ENCODE peak calls at places on chromosomes 16 and 17, in five cellular contexts. M, Y, J, Z and E are unnamed samples.

GRCh38 chr17:47993964-47994363 is 23.1 kb downstream of the CDK5RAP3 start:
- DNase-seq in M (no peak), Y (no peak), J (no peak), Z (no peak), E (no peak)

GRCh38 chr16:60905806-60906205 is 1130.4 kb downstream of the CDH8 start:
- DNase-seq in M (no peak), Y (no peak), J (no peak), Z (no peak), E (no peak)

GRCh38 chr17:7015587-7016020 is 3.2 kb downstream of the RNASEK start:
- DNase-seq in M (no peak), Y (no peak), J (peak; percentile 54), Z (no peak), E (no peak)

GRCh38 chr17:77834170-77835115 is 124.1 kb upstream of the TNRC6C start:
- DNase-seq in M (peak; percentile 59), Y (peak; percentile 46), J (no peak), Z (peak; percentile 66), E (peak; percentile 70)

GRCh38 chr16:3004781-3005284 is 7.9 kb upstream of the CLDN9 start:
- DNase-seq in M (peak; percentile 58), Y (peak; percentile 70), J (no peak), Z (peak; percentile 56), E (no peak)

GRCh38 chr17:76567634-76568432 is 17.8 kb downstream of the ST6GALNAC2 start:
- DNase-seq in M (peak; percentile 45), Y (no peak), J (no peak), Z (peak; percentile 75), E (peak; percentile 92)

GRCh38 chr16:685967-686366 is 1.8 kb upstream of the JMJD8 start:
- DNase-seq in M (peak; percentile 84), Y (peak; percentile 64), J (peak; percentile 57), Z (peak; percentile 76), E (peak; percentile 79)

GRCh38 chr17:46820592-46821450 is 2.3 kb upstream of the WNT3 start:
- DNase-seq in M (no peak), Y (no peak), J (no peak), Z (no peak), E (no peak)

GRCh38 chr16:81545470-81546175 is 101.0 kb downstream of the CMIP start:
- DNase-seq in M (no peak), Y (no peak), J (no peak), Z (no peak), E (no peak)

GRCh38 chr17:13750783-13751484 is 149.2 kb upstream of the HS3ST3A1 start:
- DNase-seq in M (no peak), Y (no peak), J (no peak), Z (no peak), E (no peak)

GRCh38 chr16:50741225-50741807 is 570 bp upstream of the CYLD start:
- DNase-seq in M (no peak), Y (peak; percentile 14), J (peak; percentile 59), Z (no peak), E (no peak)

GRCh38 chr17:4449736-4450135 is 16.0 kb downstream of the SPNS3 start:
- DNase-seq in M (peak; percentile 37), Y (peak; percentile 39), J (no peak), Z (peak; percentile 44), E (no peak)

GRCh38 chr17:60819447-60820130 is 141.9 kb downstream of the BCAS3 start:
- DNase-seq in M (no peak), Y (no peak), J (no peak), Z (no peak), E (no peak)
- H3K36me3 ChIP-seq in M (no peaks in the 10 kb centered on the region), Y (no peaks in the 10 kb centered on the region), J (no peaks in the 10 kb centered on the region), Z (no peaks in the 10 kb centered on the region), E (no peaks in the 10 kb centered on the region)

GRCh38 chr16:15523939-15524338 is 89.6 kb downstream of the BMERB1 start:
- DNase-seq in M (no peak), Y (no peak), J (no peak), Z (no peak), E (no peak)
- TF ChIP-seq EP300 in M (no peak), Y (no peak), J (no peak), Z (no peak), E (no peak)

DNA sequence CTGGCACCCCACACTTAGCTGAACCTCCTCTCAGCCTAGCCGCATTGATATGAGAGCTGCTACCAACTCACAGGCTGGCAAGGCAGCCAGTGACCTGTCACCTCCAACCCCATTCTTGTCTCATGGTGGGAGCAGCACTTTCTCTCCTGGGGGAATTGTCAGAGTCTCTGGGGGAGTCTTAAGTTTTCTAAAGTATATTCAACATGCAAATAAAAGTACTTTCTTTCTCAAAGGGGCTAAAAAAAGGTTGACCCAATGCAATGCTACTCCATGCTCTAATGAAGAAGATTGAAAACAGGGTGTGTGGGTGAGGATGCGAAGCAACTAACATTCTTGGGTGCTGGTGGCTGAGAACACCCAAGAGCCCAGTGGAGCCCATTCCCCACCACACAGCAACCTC is 53.1 kb upstream of the SREBF1 start:
- DNase-seq in M (no peak), Y (no peak), J (no peak), Z (no peak), E (no peak)
- H3K36me3 ChIP-seq in M (peaks cover 16% of the 10 kb centered on the region), Y (no peaks in the 10 kb centered on the region), J (no peaks in the 10 kb centered on the region), Z (peaks cover 81% of the 10 kb centered on the region), E (peaks cover 20% of the 10 kb centered on the region)

GRCh38 chr16:10078541-10078949 is 103.7 kb downstream of the GRIN2A start:
- DNase-seq in M (peak; percentile 6), Y (no peak), J (no peak), Z (no peak), E (peak; percentile 2)
- TF ChIP-seq EP300 in M (no peak), Y (no peak), J (no peak), Z (no peak), E (no peak)

GRCh38 chr17:75326587-75326955 is 37.3 kb upstream of the SLC25A19 start:
- DNase-seq in M (no peak), Y (no peak), J (no peak), Z (no peak), E (no peak)
- H3K36me3 ChIP-seq in M (peaks cover 33% of the 10 kb centered on the region), Y (no peaks in the 10 kb centered on the region), J (no peaks in the 10 kb centered on the region), Z (peaks cover 61% of the 10 kb centered on the region), E (peaks cover 16% of the 10 kb centered on the region)

GRCh38 chr16:56278196-56278855 is 87.0 kb downstream of the GNAO1 start:
- DNase-seq in M (no peak), Y (no peak), J (no peak), Z (no peak), E (no peak)
- TF ChIP-seq EP300 in M (no peak), Y (no peak), J (no peak), Z (no peak), E (no peak)

DNA sequence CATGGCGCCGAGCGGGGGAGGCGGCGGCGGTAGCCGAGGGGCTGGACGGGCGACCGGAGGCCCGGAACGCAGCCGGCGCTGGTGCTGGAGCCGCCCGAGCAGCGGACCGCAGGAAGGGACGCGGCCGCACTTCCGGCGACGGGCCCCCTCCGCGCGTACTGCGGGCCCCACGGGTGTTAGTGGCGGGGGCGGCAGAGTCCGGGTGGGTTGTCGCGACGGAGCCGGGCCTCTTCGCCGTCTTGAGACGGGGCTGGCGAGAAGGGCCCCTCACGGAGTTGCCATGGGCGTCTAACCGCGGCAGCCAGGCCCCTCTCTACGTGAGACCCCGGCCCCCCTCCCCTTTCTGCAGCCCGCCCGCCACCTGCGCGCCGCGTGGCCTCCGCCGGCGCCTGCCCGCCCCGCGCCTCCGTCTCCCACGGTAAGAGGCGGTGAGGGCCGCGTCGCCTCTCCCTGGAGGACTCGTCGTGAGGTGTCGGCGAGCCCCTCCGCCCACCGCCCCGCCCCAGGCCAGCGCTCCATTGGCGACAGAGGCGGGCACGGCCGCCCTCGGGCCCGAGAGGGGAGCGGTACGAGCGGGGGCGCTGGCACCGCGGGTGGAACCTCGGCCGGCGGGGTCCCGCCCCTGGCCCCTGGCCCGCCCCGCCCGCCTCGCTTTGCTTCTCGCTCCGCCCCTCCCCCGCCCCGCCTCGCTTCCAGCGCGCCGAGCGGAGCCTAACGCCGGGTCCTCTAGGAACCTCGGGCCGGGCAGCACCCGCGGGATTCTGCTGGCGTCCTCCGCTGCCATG is at the start of the genes VPS9D1 and ZNF276:
- DNase-seq in M (peak; percentile 93), Y (peak; percentile 88), J (peak; percentile 83), Z (peak; percentile 86), E (peak; percentile 85)
- H3K36me3 ChIP-seq in M (peaks cover 21% of the 10 kb centered on the region), Y (no peaks in the 10 kb centered on the region), J (no peaks in the 10 kb centered on the region), Z (peaks cover 39% of the 10 kb centered on the region), E (peaks cover 6% of the 10 kb centered on the region)